ENCODE peak calls at places on chromosomes 6 and 20, in nine cellular contexts. One of them, this sample, is unnamed.

GRCh38 chr6:158503846-158504245 is 56.0 kb upstream of the TMEM181 start:
- DNase-seq in pancreas: no peak
- DNase-seq in putamen: no peak
- DNase-seq in stimulated activated CD4-positive, alpha-beta T cell treated with anti-CD3 and anti-CD28 coated beads, Interleukin-2, amount 100 ng/mL, for 48 hours: no peak
- DNase-seq in activated CD8-positive, alpha-beta T cell treated with anti-CD3 and anti-CD28 coated beads for 36 hours: no peak
- DNase-seq in GM20000: no peak
- DNase-seq in AG20443: no peak
- DNase-seq in retina: no peak
- DNase-seq in sciatic nerve: no peak
- DNase-seq in this sample: no peak

GRCh38 chr20:45041464-45042337 is 59.2 kb downstream of the KCNS1 start:
- DNase-seq in pancreas: no peak
- DNase-seq in putamen: no peak
- DNase-seq in stimulated activated CD4-positive, alpha-beta T cell treated with anti-CD3 and anti-CD28 coated beads, Interleukin-2, amount 100 ng/mL, for 48 hours: no peak
- DNase-seq in activated CD8-positive, alpha-beta T cell treated with anti-CD3 and anti-CD28 coated beads for 36 hours: no peak
- DNase-seq in GM20000: no peak
- DNase-seq in AG20443: peak
- DNase-seq in retina: no peak
- DNase-seq in sciatic nerve: no peak
- DNase-seq in this sample: no peak

GRCh38 chr6:28537509-28538140 is 11.9 kb downstream of the GPX5 start:
- DNase-seq in pancreas: no peak
- DNase-seq in putamen: peak
- DNase-seq in stimulated activated CD4-positive, alpha-beta T cell treated with anti-CD3 and anti-CD28 coated beads, Interleukin-2, amount 100 ng/mL, for 48 hours: no peak
- DNase-seq in activated CD8-positive, alpha-beta T cell treated with anti-CD3 and anti-CD28 coated beads for 36 hours: peak
- DNase-seq in GM20000: no peak
- DNase-seq in AG20443: no peak
- DNase-seq in retina: no peak
- DNase-seq in sciatic nerve: no peak
- DNase-seq in this sample: peak

GRCh38 chr6:48080227-48081009 is 30.6 kb downstream of the PTCHD4 start:
- DNase-seq in pancreas: no peak
- DNase-seq in putamen: no peak
- DNase-seq in stimulated activated CD4-positive, alpha-beta T cell treated with anti-CD3 and anti-CD28 coated beads, Interleukin-2, amount 100 ng/mL, for 48 hours: no peak
- DNase-seq in activated CD8-positive, alpha-beta T cell treated with anti-CD3 and anti-CD28 coated beads for 36 hours: no peak
- DNase-seq in GM20000: no peak
- DNase-seq in AG20443: no peak
- DNase-seq in retina: no peak
- DNase-seq in sciatic nerve: no peak
- DNase-seq in this sample: no peak

GRCh38 chr6:11324453-11325023 is 92.1 kb upstream of the NEDD9 start:
- DNase-seq in pancreas: no peak
- DNase-seq in putamen: no peak
- DNase-seq in stimulated activated CD4-positive, alpha-beta T cell treated with anti-CD3 and anti-CD28 coated beads, Interleukin-2, amount 100 ng/mL, for 48 hours: peak
- DNase-seq in activated CD8-positive, alpha-beta T cell treated with anti-CD3 and anti-CD28 coated beads for 36 hours: peak
- DNase-seq in GM20000: peak
- DNase-seq in AG20443: no peak
- DNase-seq in retina: no peak
- DNase-seq in sciatic nerve: no peak
- DNase-seq in this sample: no peak

GRCh38 chr6:151738267-151738666 is 69.2 kb upstream of the ESR1 start:
- DNase-seq in pancreas: no peak
- DNase-seq in putamen: no peak
- DNase-seq in stimulated activated CD4-positive, alpha-beta T cell treated with anti-CD3 and anti-CD28 coated beads, Interleukin-2, amount 100 ng/mL, for 48 hours: no peak
- DNase-seq in activated CD8-positive, alpha-beta T cell treated with anti-CD3 and anti-CD28 coated beads for 36 hours: no peak
- DNase-seq in GM20000: no peak
- DNase-seq in AG20443: no peak
- DNase-seq in retina: no peak
- DNase-seq in sciatic nerve: no peak
- DNase-seq in this sample: no peak

GRCh38 chr6:167826230-167827061 is at the start of gene AFDN:
- DNase-seq in pancreas: peak
- DNase-seq in putamen: peak
- DNase-seq in stimulated activated CD4-positive, alpha-beta T cell treated with anti-CD3 and anti-CD28 coated beads, Interleukin-2, amount 100 ng/mL, for 48 hours: peak
- DNase-seq in activated CD8-positive, alpha-beta T cell treated with anti-CD3 and anti-CD28 coated beads for 36 hours: peak
- DNase-seq in GM20000: peak
- DNase-seq in AG20443: peak
- DNase-seq in retina: peak
- DNase-seq in sciatic nerve: peak
- DNase-seq in this sample: peak

GRCh38 chr6:113047932-113048331 is 700.8 kb downstream of the RFPL4B start:
- DNase-seq in pancreas: no peak
- DNase-seq in putamen: no peak
- DNase-seq in stimulated activated CD4-positive, alpha-beta T cell treated with anti-CD3 and anti-CD28 coated beads, Interleukin-2, amount 100 ng/mL, for 48 hours: no peak
- DNase-seq in activated CD8-positive, alpha-beta T cell treated with anti-CD3 and anti-CD28 coated beads for 36 hours: no peak
- DNase-seq in GM20000: no peak
- DNase-seq in AG20443: no peak
- DNase-seq in retina: no peak
- DNase-seq in sciatic nerve: no peak
- DNase-seq in this sample: no peak

GRCh38 chr20:50438986-50439407 is 71.2 kb upstream of the PTPN1 start:
- DNase-seq in pancreas: no peak
- DNase-seq in putamen: no peak
- DNase-seq in stimulated activated CD4-positive, alpha-beta T cell treated with anti-CD3 and anti-CD28 coated beads, Interleukin-2, amount 100 ng/mL, for 48 hours: peak
- DNase-seq in activated CD8-positive, alpha-beta T cell treated with anti-CD3 and anti-CD28 coated beads for 36 hours: no peak
- DNase-seq in GM20000: no peak
- DNase-seq in AG20443: peak
- DNase-seq in retina: no peak
- DNase-seq in sciatic nerve: no peak
- DNase-seq in this sample: no peak

GRCh38 chr6:27605401-27606342 is 132.8 kb upstream of the ZNF184 start:
- DNase-seq in pancreas: no peak
- DNase-seq in putamen: no peak
- DNase-seq in stimulated activated CD4-positive, alpha-beta T cell treated with anti-CD3 and anti-CD28 coated beads, Interleukin-2, amount 100 ng/mL, for 48 hours: peak
- DNase-seq in activated CD8-positive, alpha-beta T cell treated with anti-CD3 and anti-CD28 coated beads for 36 hours: peak
- DNase-seq in GM20000: no peak
- DNase-seq in AG20443: peak
- DNase-seq in retina: peak
- DNase-seq in sciatic nerve: no peak
- DNase-seq in this sample: no peak

GRCh38 chr6:106509420-106510089 is 119.7 kb downstream of the RTN4IP1 start:
- DNase-seq in pancreas: no peak
- DNase-seq in putamen: no peak
- DNase-seq in stimulated activated CD4-positive, alpha-beta T cell treated with anti-CD3 and anti-CD28 coated beads, Interleukin-2, amount 100 ng/mL, for 48 hours: no peak
- DNase-seq in activated CD8-positive, alpha-beta T cell treated with anti-CD3 and anti-CD28 coated beads for 36 hours: peak
- DNase-seq in GM20000: peak
- DNase-seq in AG20443: no peak
- DNase-seq in retina: peak
- DNase-seq in sciatic nerve: no peak
- DNase-seq in this sample: peak

GRCh38 chr20:49579874-49580817 is 12.2 kb upstream of the PTGIS start:
- DNase-seq in pancreas: no peak
- DNase-seq in putamen: no peak
- DNase-seq in stimulated activated CD4-positive, alpha-beta T cell treated with anti-CD3 and anti-CD28 coated beads, Interleukin-2, amount 100 ng/mL, for 48 hours: no peak
- DNase-seq in activated CD8-positive, alpha-beta T cell treated with anti-CD3 and anti-CD28 coated beads for 36 hours: no peak
- DNase-seq in GM20000: no peak
- DNase-seq in AG20443: no peak
- DNase-seq in retina: no peak
- DNase-seq in sciatic nerve: no peak
- DNase-seq in this sample: no peak

GRCh38 chr20:18543932-18544331 is 23.3 kb upstream of the SMIM26 start:
- DNase-seq in pancreas: peak
- DNase-seq in putamen: no peak
- DNase-seq in stimulated activated CD4-positive, alpha-beta T cell treated with anti-CD3 and anti-CD28 coated beads, Interleukin-2, amount 100 ng/mL, for 48 hours: no peak
- DNase-seq in activated CD8-positive, alpha-beta T cell treated with anti-CD3 and anti-CD28 coated beads for 36 hours: no peak
- DNase-seq in GM20000: no peak
- DNase-seq in AG20443: peak
- DNase-seq in retina: no peak
- DNase-seq in sciatic nerve: no peak
- DNase-seq in this sample: no peak

GRCh38 chr20:17735206-17735804 is 35.5 kb downstream of the BANF2 start:
- DNase-seq in pancreas: peak
- DNase-seq in putamen: no peak
- DNase-seq in stimulated activated CD4-positive, alpha-beta T cell treated with anti-CD3 and anti-CD28 coated beads, Interleukin-2, amount 100 ng/mL, for 48 hours: no peak
- DNase-seq in activated CD8-positive, alpha-beta T cell treated with anti-CD3 and anti-CD28 coated beads for 36 hours: no peak
- DNase-seq in GM20000: no peak
- DNase-seq in AG20443: no peak
- DNase-seq in retina: no peak
- DNase-seq in sciatic nerve: no peak
- DNase-seq in this sample: no peak

GRCh38 chr20:17958326-17959256 is 10.0 kb downstream of the SNX5 start:
- DNase-seq in pancreas: no peak
- DNase-seq in putamen: no peak
- DNase-seq in stimulated activated CD4-positive, alpha-beta T cell treated with anti-CD3 and anti-CD28 coated beads, Interleukin-2, amount 100 ng/mL, for 48 hours: no peak
- DNase-seq in activated CD8-positive, alpha-beta T cell treated with anti-CD3 and anti-CD28 coated beads for 36 hours: no peak
- DNase-seq in GM20000: no peak
- DNase-seq in AG20443: no peak
- DNase-seq in retina: no peak
- DNase-seq in sciatic nerve: no peak
- DNase-seq in this sample: no peak

GRCh38 chr6:15065603-15066002 is 180.3 kb upstream of the JARID2 start:
- DNase-seq in pancreas: no peak
- DNase-seq in putamen: no peak
- DNase-seq in stimulated activated CD4-positive, alpha-beta T cell treated with anti-CD3 and anti-CD28 coated beads, Interleukin-2, amount 100 ng/mL, for 48 hours: no peak
- DNase-seq in activated CD8-positive, alpha-beta T cell treated with anti-CD3 and anti-CD28 coated beads for 36 hours: no peak
- DNase-seq in GM20000: no peak
- DNase-seq in AG20443: no peak
- DNase-seq in retina: no peak
- DNase-seq in sciatic nerve: no peak
- DNase-seq in this sample: no peak

GRCh38 chr20:17608701-17609497 is 39.0 kb downstream of the DSTN start:
- DNase-seq in pancreas: no peak
- DNase-seq in putamen: no peak
- DNase-seq in stimulated activated CD4-positive, alpha-beta T cell treated with anti-CD3 and anti-CD28 coated beads, Interleukin-2, amount 100 ng/mL, for 48 hours: no peak
- DNase-seq in activated CD8-positive, alpha-beta T cell treated with anti-CD3 and anti-CD28 coated beads for 36 hours: no peak
- DNase-seq in GM20000: no peak
- DNase-seq in AG20443: no peak
- DNase-seq in retina: no peak
- DNase-seq in sciatic nerve: no peak
- DNase-seq in this sample: no peak

GRCh38 chr6:139376604-139377218 is 2.3 kb upstream of the CITED2 start:
- DNase-seq in pancreas: peak
- DNase-seq in putamen: no peak
- DNase-seq in stimulated activated CD4-positive, alpha-beta T cell treated with anti-CD3 and anti-CD28 coated beads, Interleukin-2, amount 100 ng/mL, for 48 hours: no peak
- DNase-seq in activated CD8-positive, alpha-beta T cell treated with anti-CD3 and anti-CD28 coated beads for 36 hours: no peak
- DNase-seq in GM20000: no peak
- DNase-seq in AG20443: peak
- DNase-seq in retina: peak
- DNase-seq in sciatic nerve: peak
- DNase-seq in this sample: no peak

GRCh38 chr6:50973464-50973863 is 154.8 kb downstream of the TFAP2B start:
- DNase-seq in pancreas: no peak
- DNase-seq in putamen: no peak
- DNase-seq in stimulated activated CD4-positive, alpha-beta T cell treated with anti-CD3 and anti-CD28 coated beads, Interleukin-2, amount 100 ng/mL, for 48 hours: no peak
- DNase-seq in activated CD8-positive, alpha-beta T cell treated with anti-CD3 and anti-CD28 coated beads for 36 hours: no peak
- DNase-seq in GM20000: no peak
- DNase-seq in AG20443: no peak
- DNase-seq in retina: no peak
- DNase-seq in sciatic nerve: no peak
- DNase-seq in this sample: no peak

GRCh38 chr6:148869589-148869988 is 122.8 kb downstream of the UST start:
- DNase-seq in pancreas: no peak
- DNase-seq in putamen: no peak
- DNase-seq in stimulated activated CD4-positive, alpha-beta T cell treated with anti-CD3 and anti-CD28 coated beads, Interleukin-2, amount 100 ng/mL, for 48 hours: no peak
- DNase-seq in activated CD8-positive, alpha-beta T cell treated with anti-CD3 and anti-CD28 coated beads for 36 hours: no peak
- DNase-seq in GM20000: no peak
- DNase-seq in AG20443: peak
- DNase-seq in retina: no peak
- DNase-seq in sciatic nerve: no peak
- DNase-seq in this sample: no peak

GRCh38 chr6:23106951-23107350 is 537.6 kb downstream of the HDGFL1 start:
- DNase-seq in pancreas: no peak
- DNase-seq in putamen: no peak
- DNase-seq in stimulated activated CD4-positive, alpha-beta T cell treated with anti-CD3 and anti-CD28 coated beads, Interleukin-2, amount 100 ng/mL, for 48 hours: no peak
- DNase-seq in activated CD8-positive, alpha-beta T cell treated with anti-CD3 and anti-CD28 coated beads for 36 hours: no peak
- DNase-seq in GM20000: no peak
- DNase-seq in AG20443: peak
- DNase-seq in retina: no peak
- DNase-seq in sciatic nerve: no peak
- DNase-seq in this sample: no peak

GRCh38 chr6:128580224-128581110 is 60.1 kb upstream of the PTPRK start:
- DNase-seq in pancreas: no peak
- DNase-seq in putamen: no peak
- DNase-seq in stimulated activated CD4-positive, alpha-beta T cell treated with anti-CD3 and anti-CD28 coated beads, Interleukin-2, amount 100 ng/mL, for 48 hours: no peak
- DNase-seq in activated CD8-positive, alpha-beta T cell treated with anti-CD3 and anti-CD28 coated beads for 36 hours: no peak
- DNase-seq in GM20000: no peak
- DNase-seq in AG20443: no peak
- DNase-seq in retina: no peak
- DNase-seq in sciatic nerve: no peak
- DNase-seq in this sample: no peak